ENCODE peak calls at places on chromosomes 1 and 21, in ten cellular contexts. H is endodermal cell, P is colonic mucosa, V is prostate gland, U is heart left ventricle, O is uterus, G is mammary epithelial cell, J is psoas muscle, Q is A549, R is upper lobe of right lung. S is an unnamed sample.
A peak's percentile ranks its signal among the peaks of the same experiment; 100 is the strongest.

GRCh38 chr1:231091853-231092301 is 51.8 kb upstream of the FAM89A start:
- DNase-seq in H (peak; percentile 90), P (peak; percentile 53), V (no peak), U (no peak), O (no peak), G (peak; percentile 6), J (no peak), Q (peak; percentile 61), R (peak; percentile 70), S (no peak)

GRCh38 chr1:21397813-21398188 is 42.1 kb upstream of the NBPF3 start:
- DNase-seq in H (peak; percentile 73), P (no peak), V (no peak), U (no peak), O (no peak), G (no peak), J (no peak), Q (no peak), R (no peak), S (no peak)

GRCh38 chr1:230550428-230550827 is 91.9 kb upstream of the COG2 start:
- DNase-seq in H (no peak), P (no peak), V (no peak), U (no peak), O (no peak), G (peak; percentile 53), J (no peak), Q (peak; percentile 13), R (no peak), S (no peak)

GRCh38 chr1:216482620-216483019 is 59.4 kb upstream of the USH2A start:
- DNase-seq in H (no peak), P (no peak), V (no peak), U (no peak), O (no peak), G (no peak), J (no peak), Q (no peak), R (no peak), S (no peak)

GRCh38 chr1:12114916-12115315 is 51.8 kb downstream of the TNFRSF8 start:
- DNase-seq in H (no peak), P (no peak), V (no peak), U (no peak), O (no peak), G (no peak), J (no peak), Q (no peak), R (no peak), S (no peak)

GRCh38 chr1:34771573-34771972 is 9.4 kb upstream of the GJB3 start:
- DNase-seq in H (no peak), P (no peak), V (no peak), U (no peak), O (no peak), G (no peak), J (no peak), Q (no peak), R (no peak), S (no peak)

GRCh38 chr1:99347041-99347684 is 82.9 kb downstream of the PLPPR4 start:
- DNase-seq in H (no peak), P (no peak), V (no peak), U (no peak), O (no peak), G (no peak), J (no peak), Q (no peak), R (no peak), S (no peak)

GRCh38 chr1:204711947-204712701 is 26.6 kb upstream of the LRRN2 start:
- DNase-seq in H (peak; percentile 72), P (peak; percentile 77), V (no peak), U (peak; percentile 45), O (no peak), G (no peak), J (peak; percentile 62), Q (no peak), R (no peak), S (no peak)

GRCh38 chr1:121458291-121459048 is 273.7 kb downstream of the SRGAP2C start:
- DNase-seq in H (no peak), P (no peak), V (no peak), U (no peak), O (no peak), G (no peak), J (no peak), Q (no peak), R (no peak), S (no peak)

GRCh38 chr1:75449998-75450397 is 160.9 kb downstream of the SLC44A5 start:
- DNase-seq in H (no peak), P (no peak), V (no peak), U (no peak), O (no peak), G (no peak), J (no peak), Q (no peak), R (no peak), S (no peak)

GRCh38 chr1:3089490-3089889 is 20.5 kb downstream of the PRDM16 start:
- DNase-seq in H (no peak), P (no peak), V (no peak), U (no peak), O (no peak), G (no peak), J (no peak), Q (no peak), R (no peak), S (no peak)
- H3K27ac ChIP-seq in H (no peak overlapping the region), P (no peak overlapping the region), V (no peak overlapping the region), U (no peak overlapping the region), O (no peak overlapping the region), G (no peak overlapping the region), J (no peak overlapping the region), Q (no peak overlapping the region), R (no peak overlapping the region), S (no peak overlapping the region)

GRCh38 chr21:32884062-32884461 is 112.5 kb upstream of the PAXBP1 start:
- DNase-seq in H (peak; percentile 75), P (no peak), V (no peak), U (no peak), O (no peak), G (no peak), J (no peak), Q (peak; percentile 10), R (no peak), S (no peak)

GRCh38 chr21:32886339-32886738 is 114.8 kb upstream of the PAXBP1 start:
- DNase-seq in H (no peak), P (no peak), V (no peak), U (no peak), O (no peak), G (no peak), J (no peak), Q (peak; percentile 1), R (no peak), S (no peak)

GRCh38 chr21:32889596-32889995 is 118.0 kb upstream of the PAXBP1 start:
- DNase-seq in H (no peak), P (no peak), V (no peak), U (no peak), O (no peak), G (peak; percentile 1), J (no peak), Q (no peak), R (no peak), S (no peak)

GRCh38 chr21:32888971-32889370 is 117.4 kb upstream of the PAXBP1 start:
- DNase-seq in H (no peak), P (no peak), V (no peak), U (no peak), O (no peak), G (no peak), J (no peak), Q (no peak), R (no peak), S (no peak)

GRCh38 chr21:32887026-32887425 is 115.5 kb upstream of the PAXBP1 start:
- DNase-seq in H (no peak), P (no peak), V (no peak), U (no peak), O (no peak), G (no peak), J (no peak), Q (no peak), R (no peak), S (no peak)
- H3K4me1 ChIP-seq in H (no peaks in the 10 kb centered on the region), P (no peaks in the 10 kb centered on the region), V (no peaks in the 10 kb centered on the region), U (no peaks in the 10 kb centered on the region), O (no peaks in the 10 kb centered on the region), G (no peaks in the 10 kb centered on the region), J (no peaks in the 10 kb centered on the region), Q (no peaks in the 10 kb centered on the region), R (no peaks in the 10 kb centered on the region), S (no peaks in the 10 kb centered on the region)

DNA sequence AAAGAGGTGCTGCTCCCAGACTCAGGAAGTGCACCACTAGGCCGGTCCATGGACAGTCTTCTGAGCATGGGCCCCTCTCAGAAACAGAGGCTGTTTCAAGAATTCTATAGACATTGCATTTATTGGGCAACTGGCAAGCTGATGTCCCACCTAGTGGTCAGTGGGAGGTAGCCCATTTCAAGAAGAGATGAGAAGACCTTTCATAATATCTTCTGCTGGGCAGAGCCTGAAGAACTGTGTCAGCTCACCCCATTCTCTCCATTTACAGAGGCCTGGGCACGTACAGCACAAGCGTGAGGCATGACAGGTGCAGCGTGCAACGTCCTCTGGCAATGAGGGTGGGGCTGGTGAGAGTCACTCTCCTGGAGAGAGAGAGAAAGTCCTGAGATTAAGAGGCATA is 216.0 kb downstream of the DYRK1A start:
- DNase-seq in H (peak; percentile 55), P (no peak), V (peak; percentile 12), U (no peak), O (peak; percentile 27), G (peak; percentile 32), J (no peak), Q (peak; percentile 62), R (no peak), S (no peak)
- TF ChIP-seq CTCF in H (peak; percentile 78), P (peak; percentile 33), V (peak; percentile 51), U (peak; percentile 30), O (peak; percentile 63), G (peak; percentile 54), J (peak; percentile 69), Q (peak; percentile 36), R (peak; percentile 47), S (peak; percentile 66)

GRCh38 chr1:66335125-66335524 is 198.8 kb upstream of the SGIP1 start:
- DNase-seq in H (no peak), P (no peak), V (no peak), U (no peak), O (no peak), G (no peak), J (no peak), Q (no peak), R (no peak), S (no peak)

GRCh38 chr1:66334311-66334710 is 199.6 kb upstream of the SGIP1 start:
- DNase-seq in H (no peak), P (no peak), V (no peak), U (no peak), O (no peak), G (no peak), J (no peak), Q (no peak), R (no peak), S (no peak)

GRCh38 chr1:66337249-66337648 is 196.7 kb upstream of the SGIP1 start:
- DNase-seq in H (no peak), P (no peak), V (no peak), U (no peak), O (no peak), G (no peak), J (no peak), Q (no peak), R (no peak), S (no peak)

GRCh38 chr1:66335859-66336640 is 197.9 kb upstream of the SGIP1 start:
- DNase-seq in H (peak; percentile 48), P (peak; percentile 50), V (peak; percentile 64), U (peak; percentile 81), O (peak; percentile 35), G (no peak), J (peak; percentile 86), Q (peak; percentile 56), R (peak; percentile 64), S (no peak)

DNA sequence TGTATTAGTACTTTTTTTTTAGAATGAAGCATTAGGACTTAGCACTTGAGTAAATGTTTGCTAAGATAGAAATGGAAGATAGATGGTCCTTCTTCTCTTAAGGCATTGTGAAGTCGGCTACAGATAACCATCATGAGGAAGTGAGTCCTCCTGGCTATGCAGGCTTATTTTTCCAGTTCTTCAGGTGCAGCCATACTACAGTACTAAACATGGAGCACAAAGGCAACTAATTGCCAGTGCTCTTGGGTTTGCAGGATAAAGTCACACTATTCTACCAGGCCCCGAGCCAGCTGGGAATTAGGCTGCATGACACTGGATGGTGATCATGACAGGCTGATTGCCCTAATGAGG is 197.3 kb upstream of the SGIP1 start:
- DNase-seq in H (no peak), P (no peak), V (no peak), U (no peak), O (no peak), G (no peak), J (no peak), Q (no peak), R (no peak), S (no peak)
- H3K27ac ChIP-seq in H (peak overlapping the region; percentile 59), P (peak overlapping the region; percentile 39), V (peak overlapping the region; percentile 70), U (peak overlapping the region; percentile 76), O (no peak overlapping the region), G (no peak overlapping the region), J (peak overlapping the region; percentile 95), Q (peak overlapping the region; percentile 95), R (peak overlapping the region; percentile 82), S (no peak overlapping the region)

S was measured in RWPE2.